ENCODE peak calls at places on chromosomes 11 and 22, in ten cellular contexts. F, R, J, L, Q, U, C, K, S and M are unnamed samples.

GRCh38 chr22:20229916-20230775 is 38.0 kb downstream of the RTN4R start:
- DNase-seq in S (peak; percentile 94), F (peak; percentile 4), K (no peak), J (no peak), Q (peak; percentile 27), R (no peak), U (no peak), L (no peak), C (no peak), M (no peak)

GRCh38 chr22:27331526-27332281 is 469.9 kb downstream of the MN1 start:
- DNase-seq in U (peak; percentile 60), L (no peak), J (no peak), F (peak; percentile 2), C (peak; percentile 58), R (peak; percentile 44), Q (no peak), S (peak; percentile 36), K (no peak), M (no peak)

GRCh38 chr11:129190087-129190486 is 2.0 kb downstream of the ARHGAP32 start:
- DNase-seq in U (peak; percentile 24), Q (no peak), K (no peak), L (no peak), C (no peak), J (no peak), S (no peak), F (no peak), R (no peak), M (no peak)

GRCh38 chr11:82527185-82527584 is 206.5 kb downstream of the FAM181B start:
- DNase-seq in S (no peak), C (no peak), F (no peak), Q (no peak), J (no peak), L (no peak), R (no peak), U (no peak), K (no peak), M (no peak)

GRCh38 chr22:50191041-50191740 is 5.5 kb downstream of the TRABD start:
- DNase-seq in J (peak; percentile 61), F (no peak), U (no peak), R (no peak), Q (no peak), C (peak; percentile 62), S (no peak), L (peak; percentile 45), K (peak; percentile 75), M (no peak)

GRCh38 chr11:61752117-61752924 is at the start of gene MYRF:
- DNase-seq in C (peak; percentile 48), L (peak; percentile 59), U (peak; percentile 34), S (peak; percentile 17), K (peak; percentile 50), R (peak; percentile 87), J (peak; percentile 18), Q (peak; percentile 67), F (peak; percentile 27), M (no peak)

GRCh38 chr11:128424867-128425285 is 162.5 kb downstream of the ETS1 start:
- DNase-seq in F (peak; percentile 52), C (no peak), L (no peak), S (no peak), R (no peak), Q (no peak), K (no peak), J (no peak), U (no peak), M (no peak)

GRCh38 chr11:66800720-66801428 is 42.4 kb upstream of the RCE1 start:
- DNase-seq in F (no peak), U (no peak), R (no peak), J (no peak), Q (no peak), L (no peak), K (no peak), C (no peak), S (no peak), M (peak; percentile 2)

GRCh38 chr11:46239801-46240061 is 37.7 kb upstream of the CREB3L1 start:
- DNase-seq in K (no peak), Q (no peak), S (no peak), R (no peak), L (no peak), C (no peak), J (no peak), F (peak; percentile 78), U (no peak), M (no peak)

GRCh38 chr11:44760917-44761545 is 34.3 kb downstream of the TSPAN18 start:
- DNase-seq in C (peak; percentile 94), K (no peak), L (no peak), U (peak; percentile 33), Q (no peak), J (no peak), S (no peak), R (no peak), F (peak; percentile 32), M (no peak)

GRCh38 chr11:92552942-92553341 is 328.3 kb downstream of the FAT3 start:
- DNase-seq in Q (no peak), U (no peak), J (no peak), R (no peak), S (peak; percentile 11), L (no peak), C (no peak), F (peak; percentile 27), K (no peak), M (no peak)

GRCh38 chr22:28231423-28231822 is 312.4 kb upstream of the PITPNB start:
- DNase-seq in J (no peak), U (no peak), Q (no peak), S (no peak), K (no peak), C (no peak), L (no peak), F (peak; percentile 20), R (peak; percentile 39), M (no peak)

GRCh38 chr11:86952933-86953637 is 2.1 kb downstream of the FZD4 start:
- DNase-seq in R (no peak), K (no peak), S (no peak), F (no peak), L (no peak), U (no peak), Q (no peak), J (no peak), C (no peak), M (no peak)

GRCh38 chr11:2375341-2375853 is 1.7 kb upstream of the CD81 start:
- DNase-seq in F (no peak), Q (no peak), C (no peak), R (no peak), S (no peak), U (no peak), J (no peak), K (no peak), L (no peak), M (no peak)

GRCh38 chr11:126997196-126997595 is 3.4 kb downstream of the KIRREL3 start:
- DNase-seq in J (no peak), R (no peak), L (no peak), U (no peak), C (no peak), F (peak; percentile 35), S (no peak), K (no peak), Q (no peak), M (no peak)

GRCh38 chr22:27686534-27686933 is 115.0 kb downstream of the MN1 start:
- DNase-seq in K (no peak), J (no peak), F (no peak), L (no peak), R (no peak), S (no peak), Q (peak; percentile 71), C (peak; percentile 96), U (peak; percentile 85), M (no peak)

GRCh38 chr11:44559207-44559943 is 6.1 kb upstream of the CD82 start:
- DNase-seq in Q (no peak), S (no peak), R (no peak), F (no peak), K (peak; percentile 42), J (no peak), C (no peak), U (no peak), L (no peak), M (no peak)

GRCh38 chr22:28442951-28443876 is 236.4 kb downstream of the TTC28 start:
- DNase-seq in F (no peak), R (peak; percentile 71), J (peak; percentile 2), L (no peak), U (no peak), Q (peak; percentile 35), K (peak; percentile 47), C (peak; percentile 71), S (no peak), M (no peak)

GRCh38 chr11:5317301-5317700 is 6.8 kb downstream of the OR51B2 start:
- DNase-seq in J (no peak), U (no peak), S (no peak), K (no peak), F (peak; percentile 26), C (no peak), Q (no peak), L (no peak), R (no peak), M (no peak)

GRCh38 chr22:20433191-20433590 is 4.4 kb downstream of the SCARF2 start:
- DNase-seq in Q (no peak), C (no peak), F (no peak), R (no peak), L (no peak), K (no peak), J (no peak), U (no peak), S (no peak), M (no peak)

GRCh38 chr11:35927730-35928129 is 16.1 kb upstream of the LDLRAD3 start:
- DNase-seq in S (no peak), K (no peak), L (no peak), R (no peak), J (no peak), C (peak; percentile 81), U (peak; percentile 74), F (no peak), Q (no peak), M (no peak)

GRCh38 chr22:30485362-30485988 is 13.7 kb upstream of the SEC14L3 start:
- DNase-seq in S (peak; percentile 13), R (peak; percentile 97), U (peak; percentile 34), K (peak; percentile 78), F (peak; percentile 46), C (peak; percentile 74), J (peak; percentile 65), L (peak; percentile 73), Q (peak; percentile 35), M (peak; percentile 84)

GRCh38 chr11:100830295-100830694 is 143.2 kb downstream of the ARHGAP42 start:
- DNase-seq in R (peak; percentile 21), J (no peak), L (no peak), C (no peak), Q (no peak), S (peak; percentile 63), F (peak; percentile 80), U (no peak), K (no peak), M (no peak)

GRCh38 chr11:47148274-47148673 is 28.4 kb downstream of the ARFGAP2 start:
- DNase-seq in Q (no peak), S (peak; percentile 66), C (no peak), K (no peak), U (no peak), L (no peak), F (no peak), J (no peak), R (no peak), M (no peak)

GRCh38 chr11:78605296-78605695 is 30.6 kb upstream of the NARS2 start:
- DNase-seq in F (no peak), S (no peak), L (no peak), K (no peak), R (no peak), C (no peak), J (no peak), Q (no peak), U (no peak), M (no peak)

GRCh38 chr22:22138915-22139314 is 105.7 kb upstream of the VPREB1 start:
- DNase-seq in S (no peak), Q (no peak), L (no peak), K (no peak), C (no peak), R (no peak), J (no peak), F (no peak), U (no peak), M (no peak)

GRCh38 chr11:103007521-103007920 is 52.0 kb upstream of the MMP13 start:
- DNase-seq in F (no peak), R (no peak), S (no peak), U (no peak), C (no peak), L (no peak), J (no peak), K (no peak), Q (no peak), M (no peak)

GRCh38 chr11:130583866-130584265 is 135.4 kb downstream of the ADAMTS15 start:
- DNase-seq in Q (peak; percentile 45), K (no peak), R (no peak), J (no peak), F (no peak), U (no peak), C (no peak), L (no peak), S (no peak), M (no peak)